ENCODE peak calls at places on chromosomes 16 and 17, in nine cellular contexts. K is brain microvascular endothelial cell, H is AG10803, P is stomach, Y is GM12865, O is gastrocnemius medialis, J is pancreas, D is LNCaP clone FGC, C is OCI-LY7. V is an unnamed sample.

GRCh38 chr16:74700206-74701040 is at the start of gene MLKL:
- DNase-seq in C (peak; percentile 53), J (peak; percentile 58), P (peak; percentile 65), K (peak; percentile 16), O (peak; percentile 13), H (peak; percentile 45), D (no peak), Y (peak; percentile 73), V (peak; percentile 31)

GRCh38 chr17:57892820-57893595 is 43.2 kb upstream of the MRPS23 start:
- DNase-seq in K (peak; percentile 96), O (peak; percentile 97), P (peak; percentile 81), C (no peak), D (no peak), H (peak; percentile 100), J (peak; percentile 95), Y (no peak), V (no peak)

GRCh38 chr17:73101031-73101430 is 8.5 kb upstream of the SLC39A11 start:
- DNase-seq in C (no peak), K (no peak), J (no peak), O (no peak), D (no peak), H (no peak), Y (no peak), P (peak; percentile 50), V (no peak)

GRCh38 chr17:41324180-41325075 is 8.9 kb upstream of the KRTAP17-1 start:
- DNase-seq in K (no peak), J (no peak), O (no peak), Y (no peak), H (no peak), C (no peak), P (no peak), D (no peak), V (no peak)

GRCh38 chr17:55336426-55336825 is 71.7 kb downstream of the HLF start:
- DNase-seq in P (no peak), K (no peak), O (no peak), Y (no peak), C (no peak), J (no peak), D (no peak), H (peak; percentile 33), V (no peak)

GRCh38 chr16:27301236-27301861 is 12.4 kb upstream of the IL4R start:
- DNase-seq in D (no peak), O (no peak), P (no peak), K (no peak), H (no peak), J (no peak), Y (peak; percentile 79), C (no peak), V (no peak)

GRCh38 chr16:383326-384020 is 1.7 kb upstream of the PGAP6 start:
- DNase-seq in C (peak; percentile 93), D (peak; percentile 84), J (peak; percentile 74), K (no peak), O (no peak), H (no peak), P (peak; percentile 81), Y (peak; percentile 85), V (peak; percentile 59)

GRCh38 chr16:88705076-88705684 is 1.0 kb downstream of the RNF166 start:
- DNase-seq in C (peak; percentile 44), K (peak; percentile 17), P (no peak), J (no peak), D (no peak), H (peak; percentile 37), O (no peak), Y (no peak), V (peak; percentile 50)

GRCh38 chr16:88077328-88078108 is 126.3 kb downstream of the BANP start:
- DNase-seq in J (no peak), O (no peak), D (peak; percentile 90), C (no peak), P (no peak), Y (no peak), H (no peak), K (no peak), V (no peak)

GRCh38 chr17:19407601-19408380 is 3.2 kb upstream of the RNF112 start:
- DNase-seq in J (no peak), Y (no peak), C (no peak), H (no peak), K (no peak), P (peak; percentile 11), O (no peak), D (no peak), V (no peak)

GRCh38 chr16:2842340-2843000 is 12.4 kb downstream of the ZG16B start:
- DNase-seq in P (peak; percentile 50), Y (peak; percentile 86), C (peak; percentile 50), K (no peak), O (no peak), H (no peak), D (no peak), J (no peak), V (peak; percentile 63)

GRCh38 chr16:1920727-1921155 is 2.5 kb upstream of the HS3ST6 start:
- DNase-seq in O (no peak), K (no peak), Y (peak; percentile 29), P (peak; percentile 64), D (no peak), J (no peak), C (peak; percentile 41), H (no peak), V (no peak)

GRCh38 chr17:77601054-77601979 is 357.2 kb upstream of the TNRC6C start:
- DNase-seq in O (peak; percentile 26), K (no peak), Y (no peak), P (peak; percentile 14), H (peak; percentile 38), D (no peak), C (no peak), J (no peak), V (no peak)

GRCh38 chr17:58575511-58575910 is 61.1 kb upstream of the MTMR4 start:
- DNase-seq in K (peak; percentile 66), O (no peak), J (no peak), C (no peak), P (no peak), Y (peak; percentile 22), D (peak; percentile 65), H (peak; percentile 55), V (no peak)

GRCh38 chr16:14320406-14320805 is 249.3 kb downstream of the MRTFB start:
- DNase-seq in C (no peak), H (no peak), D (no peak), P (no peak), K (no peak), Y (no peak), J (no peak), O (no peak), V (no peak)

GRCh38 chr17:61389670-61390478 is 9.8 kb upstream of the TBX2 start:
- DNase-seq in D (no peak), H (peak; percentile 24), Y (peak; percentile 51), J (no peak), C (peak; percentile 42), P (peak; percentile 57), K (no peak), O (no peak), V (no peak)

GRCh38 chr17:18262111-18262510 is 1.6 kb downstream of the MIEF2 start:
- DNase-seq in J (no peak), D (no peak), K (no peak), P (no peak), C (no peak), Y (no peak), O (no peak), H (no peak), V (no peak)

GRCh38 chr17:39648876-39649430 is 12.0 kb downstream of the STARD3 start:
- DNase-seq in J (no peak), K (no peak), O (no peak), Y (no peak), P (no peak), C (no peak), D (no peak), H (peak; percentile 44), V (no peak)

DNA sequence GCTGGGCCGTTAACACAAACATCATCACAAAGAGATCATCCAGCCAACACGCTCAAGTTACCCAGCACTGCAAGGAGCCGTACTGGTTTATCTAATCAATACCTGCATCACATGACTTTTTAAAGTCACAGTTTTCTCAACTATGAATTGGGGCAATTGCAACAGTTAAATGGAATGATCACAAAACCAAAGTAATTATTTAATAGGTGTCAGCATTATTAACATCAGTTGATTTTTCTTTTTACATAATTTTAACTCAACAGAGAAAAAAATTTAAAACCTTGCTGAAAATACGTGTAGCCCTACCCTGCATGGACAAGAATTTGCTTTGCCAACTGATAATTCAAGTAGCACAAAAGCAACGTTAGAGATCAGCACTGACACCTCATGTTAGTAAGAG is 95.7 kb upstream of the SOX9 start:
- DNase-seq in K (no peak), J (no peak), C (peak; percentile 50), Y (no peak), H (no peak), D (no peak), O (no peak), P (no peak), V (no peak)
- H3K4me3 ChIP-seq in K (no peak overlapping the region), J (no peak overlapping the region), C (peak overlapping the region; percentile 16), Y (no peak overlapping the region), H (no peak overlapping the region), D (no peak overlapping the region), O (no peak overlapping the region), P (no peak overlapping the region), V (no peak overlapping the region)

GRCh38 chr17:16569358-16569712 is 331 bp upstream of the ZNF287 start:
- DNase-seq in H (no peak), P (no peak), Y (no peak), D (no peak), C (no peak), K (no peak), O (no peak), J (no peak), V (no peak)
- H3K4me3 ChIP-seq in H (peak overlapping the region; percentile 24), P (peak overlapping the region; percentile 82), Y (peak overlapping the region; percentile 73), D (peak overlapping the region; percentile 86), C (peak overlapping the region; percentile 70), K (no peak overlapping the region), O (peak overlapping the region; percentile 89), J (peak overlapping the region; percentile 81), V (peak overlapping the region; percentile 76)

DNA sequence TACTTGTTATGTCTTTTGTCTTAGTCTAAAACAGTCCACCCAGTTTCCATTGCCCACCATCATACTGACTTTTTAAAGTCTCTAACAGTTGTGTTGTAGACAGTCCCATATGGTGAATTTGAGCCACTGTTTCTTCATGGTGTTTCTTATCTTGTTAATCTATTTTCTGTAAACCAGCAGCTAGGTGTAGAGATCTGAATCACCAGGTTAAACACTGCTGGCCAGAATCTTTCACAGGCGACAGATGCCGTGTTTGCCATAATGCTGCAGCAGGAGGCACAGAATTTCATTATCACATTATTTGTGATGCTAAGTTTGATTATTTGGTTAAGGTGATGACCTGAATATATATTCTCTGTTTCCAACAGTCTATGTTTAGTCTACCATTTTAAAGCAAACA is 11.4 kb upstream of the CNGB1 start:
- DNase-seq in K (no peak), J (no peak), Y (no peak), O (no peak), P (no peak), D (no peak), H (no peak), C (no peak), V (no peak)
- H3K4me3 ChIP-seq in K (no peak overlapping the region), J (no peak overlapping the region), Y (no peak overlapping the region), O (no peak overlapping the region), P (no peak overlapping the region), D (no peak overlapping the region), H (no peak overlapping the region), C (no peak overlapping the region), V (no peak overlapping the region)

DNA sequence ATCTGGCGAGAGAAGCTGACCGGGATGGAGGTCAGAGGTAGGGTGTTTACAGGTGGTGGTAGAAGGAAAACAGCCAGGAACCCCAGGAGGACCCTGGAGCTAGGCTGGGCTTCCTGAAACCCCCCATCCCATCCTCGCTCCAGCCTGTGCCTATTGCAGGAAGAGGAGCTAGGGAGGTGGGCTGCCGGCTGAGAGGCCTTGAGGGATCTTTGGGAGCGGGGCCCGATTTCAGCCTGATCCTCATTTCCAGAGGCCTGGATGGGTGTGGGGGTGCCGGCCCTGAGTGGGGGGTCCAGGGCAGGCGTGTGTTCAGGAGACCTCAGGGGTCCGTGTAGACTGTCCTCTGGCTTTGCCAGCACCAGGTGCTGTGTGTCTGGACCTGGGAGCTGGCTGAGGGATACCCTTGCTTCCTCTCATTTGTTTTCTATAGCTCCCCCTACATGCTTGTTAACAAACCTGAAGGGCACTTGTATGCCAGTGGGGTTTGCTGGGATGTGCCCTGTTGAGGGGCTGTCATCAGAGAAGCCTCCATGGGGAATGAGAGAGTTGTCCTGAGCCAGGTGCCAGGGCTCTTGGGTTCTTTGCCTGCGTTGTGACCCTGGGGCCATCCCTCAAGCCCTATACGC is 18.9 kb upstream of the RAP1GAP2 start:
- DNase-seq in P (no peak), H (no peak), D (no peak), J (no peak), O (no peak), K (no peak), C (no peak), Y (no peak), V (no peak)
- H3K4me3 ChIP-seq in P (peak overlapping the region; percentile 33), H (no peak overlapping the region), D (no peak overlapping the region), J (peak overlapping the region; percentile 43), O (no peak overlapping the region), K (no peak overlapping the region), C (no peak overlapping the region), Y (no peak overlapping the region), V (peak overlapping the region; percentile 65)

V was measured in Jurkat, Clone E6-1.